ENCODE peak calls at places on chromosomes 13 and 19, in four cellular contexts. One of them, this sample, is unnamed.

GRCh38 chr19:53311044-53311443 is 22.5 kb upstream of the ZNF845 start:
- DNase-seq in cardiac fibroblast: no peak
- DNase-seq in tibial nerve: no peak
- DNase-seq in left ventricle myocardium inferior: no peak
- DNase-seq in this sample: no peak

GRCh38 chr19:46610413-46610775 is 9.3 kb downstream of the CALM3 start:
- DNase-seq in cardiac fibroblast: no peak
- DNase-seq in tibial nerve: peak; percentile 1
- DNase-seq in left ventricle myocardium inferior: peak; percentile 12
- DNase-seq in this sample: no peak

GRCh38 chr13:110757296-110757695 is 43.8 kb downstream of the ING1 start:
- DNase-seq in cardiac fibroblast: no peak
- DNase-seq in tibial nerve: no peak
- DNase-seq in left ventricle myocardium inferior: no peak
- DNase-seq in this sample: no peak

GRCh38 chr19:10760268-10760944 is 42.5 kb downstream of the DNM2 start:
- DNase-seq in cardiac fibroblast: no peak
- DNase-seq in tibial nerve: no peak
- DNase-seq in left ventricle myocardium inferior: no peak
- DNase-seq in this sample: no peak

GRCh38 chr13:51523082-51523518 is 61.2 kb upstream of the WDFY2 start:
- DNase-seq in cardiac fibroblast: peak; percentile 78
- DNase-seq in tibial nerve: no peak
- DNase-seq in left ventricle myocardium inferior: no peak
- DNase-seq in this sample: peak; percentile 79

GRCh38 chr19:8304841-8305621 is 3.1 kb downstream of the CD320 start:
- DNase-seq in cardiac fibroblast: no peak
- DNase-seq in tibial nerve: peak; percentile 10
- DNase-seq in left ventricle myocardium inferior: no peak
- DNase-seq in this sample: no peak

GRCh38 chr13:34011552-34012085 is 193.7 kb downstream of the RFC3 start:
- DNase-seq in cardiac fibroblast: no peak
- DNase-seq in tibial nerve: no peak
- DNase-seq in left ventricle myocardium inferior: no peak
- DNase-seq in this sample: no peak

GRCh38 chr19:4174212-4174894 is 8.0 kb downstream of the SIRT6 start:
- DNase-seq in cardiac fibroblast: no peak
- DNase-seq in tibial nerve: no peak
- DNase-seq in left ventricle myocardium inferior: no peak
- DNase-seq in this sample: no peak

GRCh38 chr13:30616927-30617314 is 799 bp upstream of the USPL1 start:
- DNase-seq in cardiac fibroblast: peak; percentile 97
- DNase-seq in tibial nerve: peak; percentile 52
- DNase-seq in left ventricle myocardium inferior: peak; percentile 45
- DNase-seq in this sample: peak; percentile 54

GRCh38 chr13:99220199-99220931 is 19.7 kb downstream of the UBAC2 start:
- DNase-seq in cardiac fibroblast: no peak
- DNase-seq in tibial nerve: no peak
- DNase-seq in left ventricle myocardium inferior: no peak
- DNase-seq in this sample: no peak

DNA sequence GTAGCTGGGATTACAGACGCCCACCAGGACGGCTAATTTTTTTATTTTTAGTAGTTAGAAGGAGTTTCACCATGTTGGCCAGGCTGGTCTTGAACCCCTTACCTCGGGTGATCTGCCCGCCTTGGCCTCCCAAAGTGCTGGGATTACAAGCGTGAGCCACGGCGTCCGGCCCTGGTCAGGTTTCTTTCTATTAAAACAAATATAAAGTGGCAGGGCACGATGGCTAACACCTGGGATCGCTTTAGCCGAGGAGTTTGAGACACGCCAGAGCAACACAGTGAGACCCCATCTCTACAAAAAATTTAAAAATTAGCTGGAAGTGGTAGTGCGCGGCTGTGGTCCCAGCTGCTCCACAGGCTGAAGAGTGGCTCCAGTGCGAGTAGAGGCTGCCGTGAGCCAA is 1.5 kb upstream of the MED25 start:
- DNase-seq in cardiac fibroblast: no peak
- DNase-seq in tibial nerve: no peak
- DNase-seq in left ventricle myocardium inferior: no peak
- DNase-seq in this sample: no peak
- H3K4me3 ChIP-seq in cardiac fibroblast: no peak overlapping the region
- H3K4me3 ChIP-seq in tibial nerve: no peak overlapping the region
- H3K4me3 ChIP-seq in left ventricle myocardium inferior: peak overlapping the region; percentile 86
- H3K4me3 ChIP-seq in this sample: peak overlapping the region; percentile 94

DNA sequence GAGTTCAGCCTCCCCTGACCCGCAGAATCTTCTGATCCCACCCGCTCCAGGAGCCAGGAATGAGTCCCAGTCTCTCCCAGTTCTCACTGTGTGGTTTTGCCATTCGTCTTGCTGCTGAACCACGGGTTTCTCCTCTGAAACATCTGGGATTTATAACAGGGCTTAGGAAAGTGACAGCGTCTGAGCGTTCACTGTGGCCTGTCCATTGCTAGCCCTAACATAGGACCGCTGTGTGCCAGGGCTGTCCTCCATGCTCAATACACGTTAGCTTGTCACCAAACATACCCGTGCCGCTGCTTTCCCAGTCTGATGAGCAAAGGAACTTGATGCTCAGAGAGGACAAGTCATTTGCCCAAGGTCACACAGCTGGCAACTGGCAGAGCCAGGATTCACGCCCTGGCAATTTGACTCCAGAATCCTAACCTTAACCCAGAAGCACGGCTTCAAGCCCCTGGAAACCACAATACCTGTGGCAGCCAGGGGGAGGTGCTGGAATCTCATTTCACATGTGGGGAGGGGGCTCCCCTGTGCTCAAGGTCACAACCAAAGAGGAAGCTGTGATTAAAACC is 1.1 kb upstream of the APOE start:
- DNase-seq in cardiac fibroblast: no peak
- DNase-seq in tibial nerve: no peak
- DNase-seq in left ventricle myocardium inferior: no peak
- DNase-seq in this sample: no peak
- TF ChIP-seq CTCF in cardiac fibroblast: no peak
- TF ChIP-seq CTCF in tibial nerve: no peak
- TF ChIP-seq CTCF in left ventricle myocardium inferior: no peak
- TF ChIP-seq CTCF in this sample: no peak

GRCh38 chr19:57350877-57351805 is at the start of gene ZNF304:
- DNase-seq in cardiac fibroblast: peak; percentile 96
- DNase-seq in tibial nerve: peak; percentile 76
- DNase-seq in left ventricle myocardium inferior: peak; percentile 94
- DNase-seq in this sample: peak; percentile 89
- H3K4me3 ChIP-seq in cardiac fibroblast: peak within 1 kb of the TSS; percentile 99
- H3K4me3 ChIP-seq in tibial nerve: peak within 1 kb of the TSS; percentile 80
- H3K4me3 ChIP-seq in left ventricle myocardium inferior: peak within 1 kb of the TSS; percentile 96
- H3K4me3 ChIP-seq in this sample: peak within 1 kb of the TSS; percentile 99

GRCh38 chr19:39852882-39853281 is 6.7 kb upstream of the FBL start:
- DNase-seq in cardiac fibroblast: no peak
- DNase-seq in tibial nerve: no peak
- DNase-seq in left ventricle myocardium inferior: no peak
- DNase-seq in this sample: no peak

GRCh38 chr19:39864118-39864517 is 17.9 kb upstream of the FBL start:
- DNase-seq in cardiac fibroblast: no peak
- DNase-seq in tibial nerve: no peak
- DNase-seq in left ventricle myocardium inferior: no peak
- DNase-seq in this sample: no peak

DNA sequence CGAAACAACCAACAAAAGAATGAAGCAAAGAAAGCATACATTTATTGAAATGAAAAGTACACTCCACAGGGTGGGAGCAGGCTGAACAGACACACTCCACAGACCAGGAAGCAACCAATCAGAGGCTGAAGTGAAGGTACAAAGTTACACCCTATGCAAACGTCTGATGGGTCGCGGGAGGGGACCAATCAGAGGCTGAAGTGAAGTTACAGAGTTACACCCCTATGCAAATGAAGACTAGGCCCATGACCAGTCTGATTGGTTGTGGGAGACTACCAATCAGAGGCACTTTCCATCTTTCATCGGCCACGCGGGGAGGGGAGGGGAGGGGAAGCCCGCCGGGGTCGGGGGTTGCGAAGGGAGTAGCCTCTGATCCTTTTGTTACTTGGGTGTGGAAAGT is 12.4 kb upstream of the FBL start:
- DNase-seq in cardiac fibroblast: no peak
- DNase-seq in tibial nerve: no peak
- DNase-seq in left ventricle myocardium inferior: peak; percentile 64
- DNase-seq in this sample: no peak
- TF ChIP-seq CTCF in cardiac fibroblast: no peak
- TF ChIP-seq CTCF in tibial nerve: no peak
- TF ChIP-seq CTCF in left ventricle myocardium inferior: peak; percentile 8
- TF ChIP-seq CTCF in this sample: no peak

This sample was measured in LNCaP clone FGC.